ENCODE peak calls at places on chromosome 5, in nine cellular contexts. C, A, D, G, T, K, Q, X and L are unnamed samples.

GRCh38 chr5:95620030-95620869 is at the start of gene GPR150:
- DNase-seq in G (no peak), Q (no peak), T (peak), K (no peak), X (peak), D (peak), C (peak), A (peak), L (peak)

GRCh38 chr5:158492850-158493249 is 606.9 kb downstream of the EBF1 start:
- DNase-seq in K (peak), A (no peak), Q (no peak), T (no peak), C (no peak), D (no peak), X (no peak), G (no peak), L (no peak)

GRCh38 chr5:82777106-82777505 is 300.1 kb downstream of the TMEM167A start:
- DNase-seq in D (no peak), K (no peak), C (no peak), Q (no peak), X (no peak), A (no peak), G (no peak), T (no peak), L (no peak)

GRCh38 chr5:54624671-54625583 is 107.4 kb downstream of the SNX18 start:
- DNase-seq in K (peak), A (no peak), C (no peak), Q (no peak), G (peak), T (no peak), X (no peak), D (no peak), L (no peak)

GRCh38 chr5:56106837-56107236 is 112.1 kb upstream of the IL6ST start:
- DNase-seq in A (peak), Q (no peak), G (no peak), C (no peak), X (no peak), K (no peak), D (no peak), T (no peak), L (no peak)

GRCh38 chr5:61280205-61280604 is 51.9 kb upstream of the ZSWIM6 start:
- DNase-seq in C (no peak), D (no peak), Q (no peak), G (peak), X (no peak), A (no peak), K (no peak), T (no peak), L (no peak)

GRCh38 chr5:41772071-41772470 is 98.2 kb downstream of the OXCT1 start:
- DNase-seq in K (no peak), G (no peak), X (no peak), T (no peak), D (no peak), C (no peak), Q (no peak), A (no peak), L (no peak)

GRCh38 chr5:14341571-14342225 is 198.6 kb downstream of the TRIO start:
- DNase-seq in X (no peak), K (no peak), G (no peak), C (no peak), Q (no peak), A (no peak), T (no peak), D (peak), L (no peak)

GRCh38 chr5:141805874-141806273 is 72.3 kb downstream of the PCDH1 start:
- DNase-seq in K (no peak), X (peak), G (no peak), C (no peak), A (no peak), T (no peak), Q (peak), D (no peak), L (no peak)

GRCh38 chr5:165130656-165131055 is 1625.2 kb downstream of the MAT2B start:
- DNase-seq in X (no peak), D (no peak), C (no peak), K (no peak), A (no peak), G (no peak), Q (no peak), T (no peak), L (no peak)

GRCh38 chr5:76556511-76557221 is 66.5 kb downstream of the F2RL2 start:
- DNase-seq in Q (no peak), T (no peak), K (no peak), C (no peak), A (no peak), D (no peak), G (no peak), X (no peak), L (no peak)

DNA sequence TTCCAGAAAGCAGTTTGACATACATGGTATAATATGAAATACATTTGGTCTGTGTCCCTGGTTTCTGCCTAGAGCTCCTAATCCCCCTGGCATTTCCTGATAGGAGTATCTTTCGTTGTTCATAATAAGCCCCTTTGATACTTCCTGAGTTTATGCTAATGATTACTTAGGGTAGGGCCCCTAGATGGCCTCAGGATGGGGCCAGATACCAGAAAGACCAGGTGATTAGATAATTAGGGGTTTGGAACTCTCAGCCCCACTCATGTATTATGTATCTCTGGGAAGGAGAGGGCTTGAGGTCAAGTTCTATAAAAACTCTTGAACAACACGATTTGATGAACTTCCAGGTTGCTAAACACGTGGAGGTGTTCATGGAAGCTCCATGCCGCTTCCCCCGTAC is 163.3 kb upstream of the ZNF608 start:
- DNase-seq in T (no peak), Q (no peak), D (no peak), A (no peak), X (no peak), K (no peak), G (no peak), C (no peak), L (no peak)
- TF ChIP-seq CTCF in T (no peak), Q (no peak), D (no peak), A (no peak), X (no peak), K (no peak), G (no peak), C (no peak), L (no peak)

DNA sequence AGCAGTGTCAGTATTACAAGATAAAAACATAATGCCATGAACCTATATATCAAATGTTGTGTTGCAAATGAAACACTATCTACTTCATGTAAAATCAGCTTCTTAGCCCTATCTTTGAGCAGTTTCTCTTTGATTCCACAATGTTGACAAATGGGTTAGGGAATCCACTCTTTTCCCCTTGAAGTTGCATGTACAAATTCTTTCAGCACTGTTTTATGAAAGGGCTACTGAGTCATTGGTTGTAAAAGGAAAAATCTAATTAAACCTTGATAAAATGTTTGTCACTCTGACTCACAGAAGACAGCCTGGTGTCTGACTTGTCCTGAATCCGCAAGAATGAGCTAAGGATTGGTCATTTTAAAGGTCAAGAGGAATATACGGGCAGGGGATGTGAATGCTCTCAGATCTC is 950.6 kb upstream of the NUDT12 start:
- DNase-seq in K (no peak), Q (no peak), G (no peak), C (no peak), A (peak), D (no peak), X (no peak), T (no peak), L (no peak)
- TF ChIP-seq CTCF in K (no peak), Q (no peak), G (no peak), C (no peak), A (no peak), D (no peak), X (no peak), T (no peak), L (no peak)

GRCh38 chr5:93850311-93850710 is 108.9 kb upstream of the POU5F2 start:
- DNase-seq in K (no peak), Q (no peak), D (peak), G (no peak), C (no peak), A (peak), T (no peak), X (no peak), L (no peak)
- TF ChIP-seq CTCF in K (no peak), Q (no peak), D (no peak), G (no peak), C (no peak), A (no peak), T (no peak), X (no peak), L (no peak)

GRCh38 chr5:81393430-81393782 is 528 bp downstream of the ACOT12 start:
- DNase-seq in K (no peak), G (no peak), Q (no peak), C (no peak), X (no peak), T (no peak), D (no peak), A (no peak), L (no peak)
- TF ChIP-seq CTCF in K (no peak), G (no peak), Q (no peak), C (no peak), X (no peak), T (no peak), D (peak), A (peak), L (no peak)

GRCh38 chr5:173188280-173188679 is 43.9 kb downstream of the BNIP1 start:
- DNase-seq in C (no peak), X (no peak), G (no peak), D (no peak), K (no peak), T (no peak), A (no peak), Q (no peak), L (no peak)

GRCh38 chr5:173191561-173191960 is 43.4 kb downstream of the NKX2-5 start:
- DNase-seq in G (no peak), D (no peak), T (no peak), C (no peak), X (no peak), A (no peak), K (no peak), Q (no peak), L (no peak)

GRCh38 chr5:173191015-173191414 is 44.0 kb downstream of the NKX2-5 start:
- DNase-seq in X (no peak), G (no peak), T (no peak), K (no peak), C (no peak), Q (no peak), A (no peak), D (no peak), L (no peak)

GRCh38 chr5:173187054-173187743 is 42.9 kb downstream of the BNIP1 start:
- DNase-seq in C (no peak), A (peak), Q (no peak), X (no peak), K (no peak), T (no peak), D (peak), G (no peak), L (no peak)
- TF ChIP-seq CTCF in C (no peak), A (no peak), Q (no peak), X (peak), K (no peak), T (no peak), D (peak), G (no peak), L (no peak)

DNA sequence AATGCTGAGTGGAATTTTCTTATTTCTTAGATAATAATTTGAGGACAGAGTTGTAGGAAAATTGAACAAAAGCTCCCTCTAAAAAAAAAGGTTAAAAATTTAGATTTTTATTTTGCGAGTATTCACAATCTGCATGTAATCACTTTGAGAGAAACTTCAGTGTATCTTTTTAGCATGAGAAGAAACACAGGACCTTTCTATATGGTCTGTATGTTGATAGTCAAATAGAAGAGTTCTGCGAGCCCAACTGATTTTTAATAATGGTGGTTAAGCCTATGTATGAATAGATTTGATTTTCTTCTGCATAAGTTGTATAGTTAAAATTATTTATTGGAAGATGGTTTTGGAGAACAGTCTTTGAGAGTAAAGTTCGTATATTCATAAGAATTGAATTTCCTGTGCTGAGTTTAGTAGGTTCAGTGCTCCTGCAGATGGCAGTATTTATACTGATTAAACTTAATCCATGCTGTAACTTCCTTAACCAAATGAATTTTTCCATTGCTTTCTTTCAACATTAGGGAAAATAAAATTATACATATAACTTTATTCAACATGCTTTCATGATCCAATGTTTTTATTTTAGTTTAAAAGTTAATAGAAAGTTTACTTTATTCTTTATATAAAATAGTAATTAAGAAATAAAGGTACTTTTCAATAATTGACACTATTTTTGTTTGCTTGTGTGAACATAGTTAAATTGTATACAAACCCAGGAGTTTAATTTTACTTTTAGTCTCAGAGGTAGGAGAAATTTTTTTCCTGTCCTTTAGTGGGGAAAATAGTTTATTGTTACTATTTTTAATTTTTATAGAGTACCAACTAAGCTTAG is 19.6 kb downstream of the TCERG1 start:
- DNase-seq in Q (no peak), X (no peak), C (no peak), D (peak), T (no peak), A (no peak), K (no peak), G (no peak), L (no peak)
- TF ChIP-seq CTCF in Q (peak), X (peak), C (peak), D (peak), T (peak), A (peak), K (peak), G (peak), L (no peak)

GRCh38 chr5:9621379-9621903 is 8.7 kb downstream of the TAS2R1 start:
- DNase-seq in Q (no peak), K (peak), D (peak), G (peak), A (no peak), T (no peak), C (no peak), X (no peak), L (no peak)

GRCh38 chr5:9617191-9617590 is 13.0 kb downstream of the TAS2R1 start:
- DNase-seq in C (no peak), A (no peak), G (no peak), X (no peak), D (peak), K (no peak), Q (no peak), T (no peak), L (no peak)

GRCh38 chr5:9613360-9613759 is 16.8 kb downstream of the TAS2R1 start:
- DNase-seq in X (no peak), Q (no peak), D (no peak), A (no peak), C (no peak), G (no peak), K (no peak), T (no peak), L (no peak)

GRCh38 chr5:9619331-9620092 is 10.6 kb downstream of the TAS2R1 start:
- DNase-seq in X (no peak), K (no peak), Q (no peak), D (no peak), G (no peak), T (no peak), C (no peak), A (no peak), L (no peak)

GRCh38 chr5:9617739-9618504 is 12.2 kb downstream of the TAS2R1 start:
- DNase-seq in C (no peak), X (no peak), K (no peak), A (no peak), G (no peak), Q (no peak), T (no peak), D (no peak), L (no peak)
- TF ChIP-seq CTCF in C (no peak), X (no peak), K (no peak), A (no peak), G (no peak), Q (no peak), T (no peak), D (no peak), L (no peak)

GRCh38 chr5:138149530-138149929 is 10.3 kb upstream of the NME5 start:
- DNase-seq in D (no peak), C (no peak), X (peak), Q (no peak), A (peak), K (no peak), T (no peak), G (no peak), L (no peak)
- TF ChIP-seq CTCF in D (no peak), C (no peak), X (no peak), Q (no peak), A (no peak), K (no peak), T (no peak), G (no peak), L (no peak)